ENCODE peak calls at places on chromosome 6, in four cellular contexts. M is epithelial cell of proximal tubule; Q is CD8-positive, alpha-beta T cell; C is AG04450. B is an unnamed sample.

GRCh38 chr6:39360378-39360777 is 37.9 kb upstream of the KCNK16 start:
- DNase-seq in M (no peak), Q (no peak), C (no peak), B (no peak)

GRCh38 chr6:139374357-139375238 is at the start of gene CITED2:
- DNase-seq in M (peak; percentile 52), Q (peak; percentile 89), C (peak; percentile 95), B (no peak)

GRCh38 chr6:11202513-11203305 is 29.8 kb downstream of the NEDD9 start:
- DNase-seq in M (no peak), Q (peak; percentile 11), C (no peak), B (peak; percentile 15)

GRCh38 chr6:35624341-35625070 is 64.2 kb downstream of the FKBP5 start:
- DNase-seq in M (no peak), Q (no peak), C (no peak), B (no peak)

GRCh38 chr6:122678841-122679240 is 68.6 kb downstream of the PKIB start:
- DNase-seq in M (no peak), Q (no peak), C (no peak), B (no peak)

GRCh38 chr6:706161-706560 is 13.2 kb upstream of the EXOC2 start:
- DNase-seq in M (no peak), Q (no peak), C (no peak), B (no peak)

GRCh38 chr6:14709066-14709670 is 536.7 kb upstream of the JARID2 start:
- DNase-seq in M (no peak), Q (no peak), C (no peak), B (no peak)

GRCh38 chr6:90294614-90294988 is 2.0 kb downstream of the BACH2 start:
- DNase-seq in M (no peak), Q (peak; percentile 38), C (no peak), B (no peak)

GRCh38 chr6:131387706-131388455 is 185.1 kb upstream of the ARG1 start:
- DNase-seq in M (no peak), Q (no peak), C (no peak), B (no peak)

GRCh38 chr6:167275001-167275400 is 16.1 kb upstream of the UNC93A start:
- DNase-seq in M (no peak), Q (no peak), C (no peak), B (no peak)

GRCh38 chr6:133368664-133369063 is 127.5 kb downstream of the EYA4 start:
- DNase-seq in M (no peak), Q (no peak), C (no peak), B (no peak)

GRCh38 chr6:48403587-48403986 is 292.6 kb upstream of the PTCHD4 start:
- DNase-seq in M (no peak), Q (no peak), C (no peak), B (no peak)

GRCh38 chr6:21587925-21588811 is 5.4 kb upstream of the SOX4 start:
- DNase-seq in M (no peak), Q (no peak), C (no peak), B (no peak)

GRCh38 chr6:144931172-144932035 is 646.3 kb downstream of the UTRN start:
- DNase-seq in M (no peak), Q (no peak), C (no peak), B (no peak)

GRCh38 chr6:144335914-144336313 is 50.8 kb downstream of the UTRN start:
- DNase-seq in M (no peak), Q (no peak), C (no peak), B (no peak)

GRCh38 chr6:167755461-167755860 is 71.2 kb upstream of the AFDN start:
- DNase-seq in M (no peak), Q (no peak), C (no peak), B (no peak)

GRCh38 chr6:155042983-155043382 is 47.9 kb downstream of the TIAM2 start:
- DNase-seq in M (no peak), Q (no peak), C (no peak), B (no peak)

GRCh38 chr6:155040154-155040553 is 45.0 kb downstream of the TIAM2 start:
- DNase-seq in M (no peak), Q (no peak), C (no peak), B (peak; percentile 22)

GRCh38 chr6:155038527-155038926 is 43.4 kb downstream of the TIAM2 start:
- DNase-seq in M (no peak), Q (no peak), C (no peak), B (no peak)

GRCh38 chr6:155040946-155041345 is 45.8 kb downstream of the TIAM2 start:
- DNase-seq in M (no peak), Q (no peak), C (no peak), B (no peak)

GRCh38 chr6:155041781-155042279 is 46.7 kb downstream of the TIAM2 start:
- DNase-seq in M (no peak), Q (no peak), C (no peak), B (no peak)
- H3K4me3 ChIP-seq in M (no peak overlapping the region), Q (no peak overlapping the region), C (no peak overlapping the region), B (no peak overlapping the region)

DNA sequence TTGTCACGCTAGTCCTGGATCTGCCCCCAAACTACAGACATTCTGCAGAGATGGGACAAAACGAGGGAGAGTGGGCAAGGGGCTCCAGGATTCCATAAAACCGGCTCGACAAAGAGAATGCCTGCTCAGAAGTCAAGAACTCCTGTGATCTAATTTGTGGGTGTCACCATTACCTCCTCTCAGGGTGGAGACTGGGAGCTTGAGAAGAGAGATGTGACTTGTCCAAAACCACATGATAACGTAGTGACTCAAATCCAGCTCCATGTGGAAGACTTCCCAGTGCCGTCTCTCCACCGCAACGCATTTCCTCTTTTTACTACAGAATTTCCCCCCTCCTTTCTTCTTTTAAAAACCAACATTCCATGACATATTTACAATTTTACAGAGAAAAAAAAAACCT is 44.3 kb downstream of the TRERF1 start:
- DNase-seq in M (no peak), Q (no peak), C (peak; percentile 42), B (no peak)
- H3K4me3 ChIP-seq in M (no peak overlapping the region), Q (no peak overlapping the region), C (no peak overlapping the region), B (no peak overlapping the region)

GRCh38 chr6:156658596-156659316 is 118.4 kb upstream of the ARID1B start:
- DNase-seq in M (no peak), Q (no peak), C (no peak), B (no peak)
- H3K4me3 ChIP-seq in M (no peak overlapping the region), Q (no peak overlapping the region), C (no peak overlapping the region), B (no peak overlapping the region)

GRCh38 chr6:31170987-31171671 is 647 bp upstream of the POU5F1 start:
- DNase-seq in M (no peak), Q (no peak), C (no peak), B (no peak)
- H3K4me3 ChIP-seq in M (no peak overlapping the region), Q (no peak overlapping the region), C (no peak overlapping the region), B (peak overlapping the region; percentile 72)

DNA sequence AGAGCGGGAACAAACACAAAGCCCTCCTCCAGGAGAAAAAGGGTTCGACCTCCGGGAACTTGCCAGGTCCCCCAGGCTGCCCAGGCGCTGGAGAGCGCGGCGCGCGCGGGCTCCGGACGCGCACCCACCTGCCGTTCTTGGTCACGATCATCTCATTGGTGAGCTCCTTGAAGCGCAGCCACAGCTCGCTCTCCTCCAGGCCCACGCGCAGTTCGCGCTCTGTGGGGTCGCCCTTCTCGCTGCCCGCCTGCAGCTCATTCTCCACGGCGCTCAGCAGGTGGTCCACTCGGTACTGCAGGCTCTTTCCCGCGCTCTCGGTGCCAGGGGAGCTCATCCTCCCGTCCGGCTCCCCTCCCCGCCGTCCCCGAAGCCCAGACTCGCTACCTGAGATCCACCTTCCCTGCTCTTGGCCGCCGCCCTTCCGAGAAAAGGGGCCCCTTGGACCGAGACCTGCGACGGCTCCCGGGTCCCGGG is 356 bp downstream of the TBXT start:
- DNase-seq in M (no peak), Q (no peak), C (no peak), B (no peak)
- H3K4me3 ChIP-seq in M (no peak overlapping the region), Q (no peak overlapping the region), C (no peak overlapping the region), B (peak overlapping the region; percentile 43)

DNA sequence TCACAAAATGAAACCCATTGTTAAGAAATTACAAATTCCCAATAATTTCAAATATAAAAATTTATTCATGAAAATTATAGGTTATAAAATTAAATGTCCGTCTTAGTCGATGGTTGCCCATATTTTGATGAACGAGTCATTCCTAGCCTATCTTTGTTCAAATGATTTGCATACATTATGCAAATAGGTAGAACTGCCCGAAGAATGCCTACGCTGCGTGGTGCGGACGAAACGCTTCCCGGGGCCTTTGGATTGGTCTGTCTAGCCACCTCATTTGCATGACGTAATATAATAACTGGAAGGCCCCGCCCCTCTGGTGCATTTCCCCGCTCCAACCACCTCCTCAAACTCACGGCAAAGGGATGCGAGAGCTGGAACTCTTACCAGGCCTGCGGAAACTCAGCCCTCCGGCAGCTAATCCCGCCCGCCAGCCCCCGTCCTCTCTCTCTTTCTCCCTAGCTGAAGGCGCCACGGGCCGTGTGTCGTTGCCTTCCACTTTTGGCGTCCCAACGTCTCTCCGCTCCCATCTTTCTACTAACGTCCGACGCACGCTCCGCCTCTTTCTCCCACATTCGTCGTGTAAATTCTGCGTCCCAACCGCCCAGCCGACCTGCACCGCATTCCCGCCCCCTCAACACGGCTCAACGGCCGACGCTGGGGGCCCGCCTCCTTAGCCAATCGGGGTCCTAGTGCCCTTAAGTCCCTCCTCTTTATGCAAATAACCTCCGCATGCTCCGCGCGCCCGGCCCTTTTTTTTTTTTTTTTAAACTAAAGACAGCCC is 520 bp upstream of the PRRC2A start:
- DNase-seq in M (peak; percentile 90), Q (peak; percentile 94), C (peak; percentile 98), B (peak; percentile 94)
- H3K4me3 ChIP-seq in M (peak overlapping the region; percentile 94), Q (peak overlapping the region; percentile 83), C (peak overlapping the region; percentile 82), B (peak overlapping the region; percentile 56)

GRCh38 chr6:7545509-7546369 is 4.3 kb downstream of the DSP start:
- DNase-seq in M (no peak), Q (no peak), C (no peak), B (no peak)
- H3K4me3 ChIP-seq in M (no peak overlapping the region), Q (no peak overlapping the region), C (no peak overlapping the region), B (no peak overlapping the region)

B was measured in NT2/D1.